ENCODE peak calls at places on chromosomes 5 and 9, in eight cellular contexts. H is effector memory CD8-positive, alpha-beta T cell; S is upper lobe of right lung; N is H7; K is Calu3; P is ACHN; R is iris pigment epithelial cell; M is amniotic stem cell. X is an unnamed sample.

GRCh38 chr9:109739760-109740159 is 40.2 kb upstream of the PALM2AKAP2 start:
- DNase-seq in H (no peak), R (no peak), K (no peak), N (no peak), S (no peak), M (no peak), P (no peak), X (peak)

GRCh38 chr5:74318985-74319563 is 321.5 kb downstream of the ENC1 start:
- DNase-seq in K (no peak), M (no peak), H (no peak), N (no peak), S (no peak), P (no peak), R (no peak), X (peak)

GRCh38 chr9:85077954-85078353 is 408.4 kb downstream of the NTRK2 start:
- DNase-seq in R (no peak), N (peak), M (no peak), H (no peak), P (no peak), K (no peak), S (no peak), X (no peak)

GRCh38 chr9:21989440-21990189 is 4.6 kb downstream of the CDKN2A start:
- DNase-seq in N (peak), H (no peak), K (peak), S (peak), R (no peak), M (no peak), P (no peak), X (no peak)

GRCh38 chr5:113232667-113233066 is 202.1 kb downstream of the TSSK1B start:
- DNase-seq in H (no peak), P (no peak), K (no peak), S (no peak), R (peak), M (no peak), N (no peak), X (no peak)

GRCh38 chr5:40689442-40689841 is 9.7 kb downstream of the PTGER4 start:
- DNase-seq in P (peak), H (no peak), N (no peak), M (peak), K (peak), S (no peak), R (peak), X (peak)

GRCh38 chr9:93701494-93702218 is 125.3 kb downstream of the PHF2 start:
- DNase-seq in N (no peak), H (no peak), S (peak), K (no peak), M (no peak), P (no peak), R (no peak), X (no peak)

GRCh38 chr9:89674667-89675402 is 70.0 kb downstream of the GADD45G start:
- DNase-seq in P (no peak), M (no peak), K (no peak), R (no peak), S (no peak), H (no peak), N (peak), X (peak)

GRCh38 chr5:124330595-124330994 is 415.8 kb downstream of the ZNF608 start:
- DNase-seq in K (no peak), H (no peak), N (no peak), S (no peak), P (no peak), M (no peak), R (no peak), X (peak)

GRCh38 chr5:6449465-6450158 is 953 bp downstream of the UBE2QL1 start:
- DNase-seq in M (no peak), H (no peak), P (no peak), R (no peak), N (no peak), S (no peak), K (no peak), X (no peak)

GRCh38 chr5:39517800-39518199 is 93.0 kb upstream of the DAB2 start:
- DNase-seq in S (no peak), N (no peak), K (no peak), R (peak), M (peak), H (no peak), P (peak), X (peak)

GRCh38 chr9:6667633-6668280 is 22.2 kb upstream of the GLDC start:
- DNase-seq in N (peak), R (peak), K (no peak), M (no peak), P (peak), H (no peak), S (no peak), X (peak)

GRCh38 chr5:57524661-57525060 is 42.0 kb upstream of the ACTBL2 start:
- DNase-seq in S (no peak), K (no peak), M (no peak), R (no peak), P (no peak), N (no peak), H (no peak), X (no peak)

GRCh38 chr9:132150256-132150655 is 11.6 kb upstream of the NTNG2 start:
- DNase-seq in H (no peak), K (no peak), N (no peak), S (no peak), M (no peak), R (no peak), P (no peak), X (no peak)

GRCh38 chr5:1110260-1110929 is 1.5 kb downstream of the SLC12A7 start:
- DNase-seq in P (no peak), M (no peak), N (no peak), R (no peak), S (no peak), H (no peak), K (peak), X (no peak)

GRCh38 chr9:36855443-36856315 is 178.4 kb downstream of the PAX5 start:
- DNase-seq in N (peak), K (peak), R (no peak), P (no peak), S (no peak), H (peak), M (no peak), X (peak)

GRCh38 chr9:83582026-83582425 is 40.9 kb upstream of the IDNK start:
- DNase-seq in S (no peak), H (no peak), M (no peak), N (no peak), R (peak), K (no peak), P (no peak), X (peak)

GRCh38 chr5:170632985-170633234 is 129.1 kb downstream of the KCNIP1 start:
- DNase-seq in P (peak), N (peak), M (no peak), H (peak), R (no peak), K (peak), S (peak), X (peak)

GRCh38 chr5:143985832-143986485 is 174.0 kb downstream of the HMHB1 start:
- DNase-seq in P (no peak), S (no peak), N (no peak), R (peak), K (no peak), H (no peak), M (peak), X (peak)

GRCh38 chr9:16345902-16346301 is 524.6 kb downstream of the BNC2 start:
- DNase-seq in H (no peak), S (no peak), R (no peak), M (no peak), N (no peak), P (no peak), K (no peak), X (no peak)

GRCh38 chr5:151082976-151083651 is 2.3 kb upstream of the TNIP1 start:
- DNase-seq in R (peak), M (no peak), P (peak), K (peak), S (peak), H (peak), N (no peak), X (peak)

GRCh38 chr5:93257616-93258015 is 323.4 kb downstream of the NR2F1-AS1 start:
- DNase-seq in N (no peak), P (no peak), R (peak), H (no peak), S (no peak), M (no peak), K (no peak), X (peak)

GRCh38 chr5:96427823-96428222 is 5.2 kb downstream of the PCSK1 start:
- DNase-seq in S (no peak), P (peak), H (no peak), R (peak), N (peak), M (no peak), K (no peak), X (peak)

GRCh38 chr9:136107155-136107952 is 11.3 kb downstream of the TMEM250 start:
- DNase-seq in S (no peak), H (peak), P (no peak), K (no peak), N (peak), R (no peak), M (no peak), X (no peak)

GRCh38 chr9:69584746-69585145 is 87.4 kb downstream of the APBA1 start:
- DNase-seq in S (no peak), P (no peak), M (no peak), K (no peak), N (no peak), R (peak), H (no peak), X (peak)

GRCh38 chr9:99690573-99690972 is 131.1 kb upstream of the NR4A3 start:
- DNase-seq in S (no peak), M (no peak), P (no peak), H (no peak), N (no peak), R (no peak), K (no peak), X (no peak)

GRCh38 chr9:137160716-137161557 is 8.9 kb downstream of the LRRC26 start:
- DNase-seq in N (no peak), S (no peak), H (no peak), M (no peak), R (no peak), K (no peak), P (no peak), X (no peak)

GRCh38 chr9:121285835-121286687 is 18.1 kb downstream of the GSN start:
- DNase-seq in N (peak), K (peak), S (peak), M (peak), P (no peak), R (peak), H (no peak), X (peak)

GRCh38 chr9:89698606-89699005 is 93.8 kb downstream of the GADD45G start:
- DNase-seq in P (no peak), K (no peak), N (no peak), M (no peak), S (no peak), R (no peak), H (no peak), X (no peak)

GRCh38 chr5:168291961-168292782 is 727 bp downstream of the WWC1 start:
- DNase-seq in N (peak), H (no peak), P (no peak), M (no peak), R (no peak), S (peak), K (peak), X (no peak)

GRCh38 chr9:119370816-119371215 is 1.6 kb upstream of the BRINP1 start:
- DNase-seq in H (no peak), M (no peak), P (peak), N (peak), K (no peak), S (peak), R (peak), X (peak)

GRCh38 chr9:100549048-100549447 is 28.8 kb upstream of the CAVIN4 start:
- DNase-seq in R (no peak), N (no peak), P (no peak), K (no peak), M (no peak), S (no peak), H (no peak), X (no peak)

GRCh38 chr5:111655169-111655924 is 101.6 kb downstream of the NREP start:
- DNase-seq in P (no peak), R (peak), M (no peak), S (no peak), K (no peak), H (no peak), N (no peak), X (peak)

GRCh38 chr5:136185974-136186373 is 7.0 kb downstream of the SMIM32 start:
- DNase-seq in R (no peak), P (no peak), K (no peak), H (no peak), S (no peak), N (no peak), M (no peak), X (no peak)

GRCh38 chr5:135567661-135568060 is 11.1 kb downstream of the CXCL14 start:
- DNase-seq in P (no peak), K (no peak), R (no peak), M (no peak), H (no peak), N (no peak), S (no peak), X (no peak)

GRCh38 chr9:33375841-33376321 is 26.5 kb downstream of the AQP7 start:
- DNase-seq in S (peak), H (no peak), K (no peak), M (no peak), R (no peak), N (no peak), P (no peak), X (no peak)

GRCh38 chr9:92952861-92953620 is 5.7 kb downstream of the FGD3 start:
- DNase-seq in R (no peak), K (no peak), M (no peak), N (no peak), S (peak), H (no peak), P (no peak), X (peak)

GRCh38 chr5:180684623-180685161 is 35.3 kb upstream of the FLT4 start:
- DNase-seq in P (no peak), H (no peak), R (no peak), S (no peak), M (no peak), K (no peak), N (no peak), X (no peak)

GRCh38 chr9:112917987-112918362 is 27.3 kb upstream of the SLC46A2 start:
- DNase-seq in P (no peak), M (no peak), K (no peak), H (no peak), S (no peak), N (no peak), R (no peak), X (no peak)

GRCh38 chr9:106648799-106649198 is 214.2 kb upstream of the ZNF462 start:
- DNase-seq in S (no peak), H (no peak), K (no peak), R (peak), M (no peak), N (peak), P (peak), X (peak)

X was measured in epithelial cell of esophagus.